ENCODE peak calls at places on chromosome 1, in eight cellular contexts. D is A549, K is HepG2, J is suprapubic skin, T is IMR-90, E is spleen, P is endothelial cell of umbilical vein, Q is H1. V is an unnamed sample.

GRCh38 chr1:30423570-30423969 is 299.8 kb downstream of the MATN1 start:
- DNase-seq in T (no peak), Q (peak; percentile 23), P (no peak), E (no peak), D (no peak), J (peak; percentile 15), K (no peak), V (no peak)

GRCh38 chr1:225460737-225461532 is 33.1 kb upstream of the LBR start:
- DNase-seq in K (no peak), D (no peak), J (peak; percentile 60), E (peak; percentile 66), P (no peak), Q (no peak), T (no peak), V (peak; percentile 6)

GRCh38 chr1:206735553-206736031 is 35.0 kb upstream of the IL19 start:
- DNase-seq in P (peak; percentile 45), J (no peak), D (no peak), Q (no peak), T (peak; percentile 50), K (no peak), E (no peak), V (no peak)

GRCh38 chr1:230189276-230190183 is 122.5 kb downstream of the GALNT2 start:
- DNase-seq in E (no peak), J (no peak), P (no peak), Q (no peak), K (no peak), D (no peak), T (no peak), V (no peak)

GRCh38 chr1:164794310-164794709 is 235.3 kb downstream of the PBX1 start:
- DNase-seq in Q (no peak), P (peak; percentile 15), K (no peak), T (peak; percentile 94), D (peak; percentile 41), J (no peak), E (no peak), V (peak; percentile 70)

GRCh38 chr1:24913274-24913604 is 16.8 kb downstream of the RUNX3 start:
- DNase-seq in P (no peak), K (no peak), E (no peak), D (no peak), Q (no peak), T (no peak), J (no peak), V (no peak)

GRCh38 chr1:242025681-242026080 is 26.8 kb upstream of the MAP1LC3C start:
- DNase-seq in K (no peak), Q (no peak), E (no peak), P (no peak), J (peak; percentile 10), D (no peak), T (no peak), V (no peak)

GRCh38 chr1:160205974-160206369 is 788 bp downstream of the PEA15 start:
- DNase-seq in Q (no peak), J (peak; percentile 81), K (no peak), P (peak; percentile 58), E (peak; percentile 81), T (peak; percentile 64), D (peak; percentile 66), V (peak; percentile 37)

GRCh38 chr1:89552481-89553194 is 28.0 kb downstream of the LRRC8B start:
- DNase-seq in K (no peak), T (no peak), D (no peak), J (no peak), E (no peak), P (peak; percentile 51), Q (no peak), V (no peak)

GRCh38 chr1:207051615-207051943 is 571 bp upstream of the YOD1 start:
- DNase-seq in D (no peak), T (no peak), K (no peak), J (no peak), P (no peak), Q (no peak), E (no peak), V (no peak)

GRCh38 chr1:3533051-3534048 is 78.0 kb downstream of the MEGF6 start:
- DNase-seq in Q (peak; percentile 65), E (no peak), J (no peak), K (peak; percentile 13), T (no peak), P (no peak), D (no peak), V (no peak)

GRCh38 chr1:162040657-162041056 is 17.0 kb upstream of the OLFML2B start:
- DNase-seq in D (no peak), J (no peak), T (peak; percentile 50), E (no peak), Q (no peak), K (peak; percentile 12), P (peak; percentile 40), V (no peak)

DNA sequence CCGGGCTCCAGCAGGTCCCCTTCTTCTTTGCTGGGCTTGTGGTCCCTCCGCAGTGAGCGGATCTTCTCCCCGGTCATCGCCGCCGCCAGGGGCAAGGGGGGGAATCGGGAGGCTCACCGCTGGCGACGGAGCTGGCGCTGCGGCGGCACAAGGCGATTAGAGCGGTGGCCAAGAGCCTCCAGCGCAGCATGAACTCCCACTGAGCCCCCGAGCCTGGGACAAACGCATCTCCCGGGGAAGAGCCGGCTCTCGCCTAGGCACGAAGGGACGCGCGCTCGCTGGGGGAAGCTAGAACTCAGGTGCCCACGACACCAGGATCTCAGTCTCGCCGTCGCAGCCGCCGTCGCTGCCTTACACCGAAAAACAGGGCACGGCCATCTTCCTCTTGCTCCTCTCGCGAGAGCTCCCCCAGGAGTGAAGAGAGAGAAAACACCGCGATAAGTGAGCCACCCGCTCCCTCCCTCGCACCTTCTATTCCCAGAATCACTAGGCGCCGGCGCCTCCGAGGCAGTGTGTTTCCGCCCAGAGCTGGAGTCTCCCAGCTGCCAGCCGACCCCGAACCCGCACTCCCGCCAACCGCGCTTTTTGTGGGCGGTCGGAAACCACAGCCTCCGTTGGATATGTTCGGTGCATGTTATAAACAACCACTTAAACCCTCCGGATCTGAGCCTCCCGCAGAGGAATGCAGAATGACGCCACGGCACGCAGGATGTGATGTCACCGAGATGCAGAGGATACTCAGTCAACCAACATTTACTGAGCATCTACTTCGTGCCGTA is at the start of gene ANKRD13C:
- DNase-seq in P (peak; percentile 97), J (peak; percentile 96), Q (peak; percentile 93), T (peak; percentile 96), K (peak; percentile 95), D (peak; percentile 83), E (peak; percentile 95), V (peak; percentile 95)
- TF ChIP-seq POLR2A in P (peak; percentile 84), J (no peak), Q (peak; percentile 94), T (peak; percentile 93), K (peak; percentile 98), D (peak; percentile 79), E (no peak), V (peak; percentile 95)

GRCh38 chr1:27659497-27660299 is 12.3 kb downstream of the IFI6 start:
- DNase-seq in P (peak; percentile 73), K (peak; percentile 53), D (peak; percentile 61), Q (peak; percentile 97), J (peak; percentile 96), E (peak; percentile 99), T (peak; percentile 65), V (peak; percentile 93)
- TF ChIP-seq POLR2A in P (peak; percentile 60), K (no peak), D (peak; percentile 47), Q (no peak), J (no peak), E (no peak), T (no peak), V (peak; percentile 36)

GRCh38 chr1:2525896-2526823 is at the start of gene PANK4:
- DNase-seq in J (peak; percentile 92), T (peak; percentile 93), D (peak; percentile 80), K (peak; percentile 84), P (peak; percentile 84), E (peak; percentile 98), Q (peak; percentile 88), V (peak; percentile 92)
- TF ChIP-seq POLR2A in J (no peak), T (peak; percentile 93), D (peak; percentile 55), K (no peak), P (peak; percentile 82), E (no peak), Q (no peak), V (peak; percentile 73)

DNA sequence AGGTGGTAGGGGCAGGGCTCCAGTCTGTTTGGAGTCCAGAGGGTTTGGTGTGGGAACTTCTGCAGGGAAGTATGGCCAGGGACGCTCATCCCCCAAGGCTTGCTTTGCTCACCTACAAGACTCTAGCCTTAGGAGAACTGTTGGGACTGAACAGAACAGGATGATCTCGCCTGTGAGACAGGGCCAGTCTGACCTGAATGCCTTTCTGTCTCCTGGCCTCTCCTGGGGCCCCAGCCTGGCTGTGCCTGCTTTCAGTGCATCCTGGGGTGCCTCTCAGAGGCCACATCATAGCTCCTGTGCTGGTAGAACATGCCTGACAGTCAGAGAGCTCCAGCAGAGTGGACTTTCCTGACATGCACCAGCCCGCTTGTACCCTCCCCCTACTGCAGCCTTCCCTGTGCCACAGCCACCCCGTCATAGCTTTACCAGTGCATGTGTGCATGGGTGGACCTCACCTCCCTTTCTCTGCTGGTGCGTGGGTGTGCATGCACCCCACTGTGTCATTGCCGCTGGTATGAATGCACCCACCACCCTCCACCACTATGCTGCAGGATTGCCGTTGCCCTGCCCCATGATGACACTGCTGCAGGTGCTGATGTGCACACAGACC is 165.8 kb downstream of the GIPC2 start:
- DNase-seq in P (no peak), D (no peak), E (peak; percentile 37), J (no peak), K (no peak), T (no peak), Q (no peak), V (no peak)
- TF ChIP-seq POLR2A in P (no peak), D (no peak), E (no peak), J (no peak), K (no peak), T (no peak), Q (no peak), V (no peak)

DNA sequence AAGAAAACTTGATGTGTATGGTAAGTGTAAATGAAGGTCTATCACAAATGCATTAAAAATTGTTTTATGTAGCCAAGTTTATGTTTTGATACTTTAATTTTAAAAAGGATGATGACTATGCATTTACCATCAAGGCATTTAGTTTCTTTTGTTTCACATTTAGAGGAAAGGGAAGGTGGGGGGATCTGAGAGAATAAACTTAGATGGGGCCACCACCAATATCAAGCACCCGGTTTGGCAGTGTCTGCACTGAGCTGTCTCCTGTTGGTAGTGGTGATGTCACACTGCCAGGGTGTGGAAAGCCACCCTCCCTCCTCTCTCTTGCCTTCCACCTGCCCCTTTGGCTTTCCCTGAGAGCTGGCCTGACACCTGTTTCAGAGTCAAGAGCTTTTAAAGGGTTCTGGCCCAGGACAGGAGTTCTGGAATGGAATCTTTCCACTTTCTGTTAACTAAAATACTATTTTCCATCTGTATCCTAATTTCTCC is 13.3 kb downstream of the ATF3 start:
- DNase-seq in T (no peak), E (no peak), Q (no peak), D (no peak), P (no peak), K (no peak), J (no peak), V (no peak)
- TF ChIP-seq POLR2A in T (peak; percentile 8), E (no peak), Q (no peak), D (no peak), P (no peak), K (no peak), J (no peak), V (no peak)

GRCh38 chr1:150696151-150696550 is 803 bp downstream of the GOLPH3L start:
- DNase-seq in J (no peak), K (no peak), T (no peak), D (no peak), E (no peak), Q (no peak), P (peak; percentile 32), V (no peak)
- TF ChIP-seq POLR2A in J (no peak), K (no peak), T (no peak), D (no peak), E (no peak), Q (no peak), P (no peak), V (no peak)

V was measured in body of pancreas.